ENCODE peak calls at places on chromosome 6, in nine cellular contexts. Z is glomerular endothelial cell; X is NCI-H345; B is activated T-helper 2 cell treated with anti-CD3 and anti-CD28 coated beads, Interferon-gamma antibody, Interleukin-2, Interleukin-4, amounts not matched to agents 10 μg/mL and 5 μg/mL and 100 μg/mL, durations not matched to agents 14 hours and 24 hours and 36 hours; N is GF-D8; F is RKO; U is stimulated activated CD8-positive, alpha-beta memory T cell treated with anti-CD3 and anti-CD28 coated beads, Interleukin-4, amount 100 ng/mL, for 24 hours; L is HEK293T; R is posterior cingulate gyrus. S is an unnamed sample.

GRCh38 chr6:112037783-112038216 is 16.1 kb upstream of the CCN6 start:
- DNase-seq in X (no peak), L (no peak), U (no peak), F (peak; percentile 89), R (peak; percentile 42), N (no peak), Z (peak; percentile 77), B (no peak), S (no peak)

GRCh38 chr6:135851442-135852271 is at the start of gene PDE7B:
- DNase-seq in F (no peak), N (no peak), L (peak; percentile 87), X (no peak), Z (peak; percentile 61), R (peak; percentile 72), U (peak; percentile 4), B (peak; percentile 68), S (peak; percentile 13)

GRCh38 chr6:129667034-129667433 is 42.9 kb downstream of the ARHGAP18 start:
- DNase-seq in U (no peak), F (no peak), Z (no peak), B (no peak), R (no peak), X (no peak), N (no peak), L (no peak), S (no peak)

GRCh38 chr6:155771822-155772221 is 316.2 kb upstream of the NOX3 start:
- DNase-seq in N (no peak), F (no peak), L (no peak), Z (no peak), U (no peak), B (no peak), X (no peak), R (no peak), S (no peak)

GRCh38 chr6:444653-445275 is 53.2 kb downstream of the IRF4 start:
- DNase-seq in F (no peak), U (no peak), X (no peak), Z (no peak), N (no peak), B (peak; percentile 42), L (no peak), R (no peak), S (no peak)

GRCh38 chr6:14822689-14823088 is 423.2 kb upstream of the JARID2 start:
- DNase-seq in Z (no peak), N (no peak), L (no peak), U (no peak), B (no peak), X (no peak), F (no peak), R (no peak), S (no peak)

GRCh38 chr6:75481936-75482593 is 11.5 kb downstream of the FILIP1 start:
- DNase-seq in X (no peak), F (no peak), Z (no peak), U (no peak), L (no peak), R (no peak), B (no peak), N (no peak), S (no peak)

GRCh38 chr6:167350322-167350721 is 25.4 kb downstream of the TTLL2 start:
- DNase-seq in R (no peak), B (no peak), Z (no peak), X (no peak), F (no peak), N (no peak), L (no peak), U (no peak), S (no peak)